ENCODE peak calls at places on chromosomes 1 and 21, in six cellular contexts. Z is naive thymus-derived CD8-positive, alpha-beta T cell; Y is left cardiac atrium; H is Caco-2; J is activated T-helper 1 cell treated with anti-CD3 and anti-CD28 coated beads, Interleukin-12 subunit alpha, Interleukin-12 subunit beta, Interleukin-2, Interleukin-4 antibody, amounts not matched to agents 30 ng/mL and 10 ng/mL and 1 ng/mL, durations not matched to agents 14 hours and 24 hours and 36 hours; Q is Daoy. S is an unnamed sample.

GRCh38 chr1:203346755-203347102 is 4.2 kb downstream of the FMOD start:
- DNase-seq in H (no peak), J (no peak), Z (no peak), Y (no peak), Q (no peak), S (no peak)

GRCh38 chr21:39422468-39423241 is 22.9 kb downstream of the LCA5L start:
- DNase-seq in J (no peak), Q (no peak), H (peak; percentile 22), Z (no peak), Y (no peak), S (no peak)

GRCh38 chr1:193494368-193494767 is 308.0 kb upstream of the B3GALT2 start:
- DNase-seq in Q (no peak), Z (no peak), H (no peak), J (no peak), Y (no peak), S (no peak)

GRCh38 chr1:63713627-63714481 is 60.0 kb upstream of the ROR1 start:
- DNase-seq in Y (peak; percentile 32), Z (no peak), H (no peak), Q (peak; percentile 92), J (no peak), S (no peak)

GRCh38 chr1:30596470-30596869 is 126.9 kb downstream of the MATN1 start:
- DNase-seq in Z (no peak), H (no peak), Q (no peak), J (no peak), Y (no peak), S (no peak)

GRCh38 chr1:227170361-227171166 is 147.7 kb downstream of the CDC42BPA start:
- DNase-seq in H (no peak), J (no peak), Z (no peak), Y (no peak), Q (no peak), S (no peak)

GRCh38 chr21:44942566-44942965 is 2.7 kb downstream of the SLX9 start:
- DNase-seq in Q (no peak), Z (no peak), H (no peak), Y (no peak), J (no peak), S (no peak)

GRCh38 chr21:33075596-33076195 is 5.8 kb downstream of the OLIG1 start:
- DNase-seq in Z (no peak), Y (no peak), Q (no peak), H (no peak), J (no peak), S (no peak)

GRCh38 chr1:211660718-211661222 is 14.7 kb downstream of the NEK2 start:
- DNase-seq in H (no peak), Q (no peak), Y (no peak), Z (no peak), J (no peak), S (no peak)

GRCh38 chr1:147598631-147599361 is 57.5 kb downstream of the BCL9 start:
- DNase-seq in Z (peak; percentile 17), Q (peak; percentile 31), J (peak; percentile 31), H (no peak), Y (peak; percentile 66), S (peak; percentile 28)

GRCh38 chr1:151282883-151283725 is 1.0 kb downstream of the ZNF687 start:
- DNase-seq in J (no peak), Y (peak; percentile 44), H (no peak), Q (peak; percentile 35), Z (no peak), S (peak; percentile 55)

GRCh38 chr1:118185083-118185899 is at the start of gene SPAG17:
- DNase-seq in H (peak; percentile 56), Q (peak; percentile 53), Y (peak; percentile 79), J (no peak), Z (no peak), S (no peak)

GRCh38 chr1:89261926-89262540 is 10.6 kb downstream of the GBP5 start:
- DNase-seq in Q (peak; percentile 44), Y (no peak), Z (no peak), J (no peak), H (no peak), S (no peak)

GRCh38 chr1:23925279-23925678 is 12.1 kb upstream of the CNR2 start:
- DNase-seq in Z (no peak), J (no peak), Y (no peak), Q (no peak), H (no peak), S (no peak)

GRCh38 chr1:31857863-31858262 is 42.0 kb upstream of the SPOCD1 start:
- DNase-seq in J (no peak), Q (no peak), Z (no peak), Y (no peak), H (no peak), S (no peak)